ENCODE peak calls at places on chromosome 1, in ten cellular contexts. Y is AG09319; H is LHCN-M2; I is activated CD8-positive, alpha-beta memory T cell treated with anti-CD3 and anti-CD28 coated beads for 4 hours; F is fibroblast of pulmonary artery; T is CD4-positive, CD25-positive, alpha-beta regulatory T cell; J is Ammon's horn; B is stimulated activated CD8-positive, alpha-beta memory T cell treated with anti-CD3 and anti-CD28 coated beads, Interleukin-15, amount 100 ng/mL, for 1 hour; S is brain microvascular endothelial cell; U is fibroblast of villous mesenchyme. G is an unnamed sample.

GRCh38 chr1:236835491-236835890 is 40.4 kb downstream of the MTR start:
- DNase-seq in U (peak; percentile 78), F (no peak), S (no peak), Y (no peak), H (no peak), I (no peak), T (no peak), B (no peak), J (no peak), G (no peak)

GRCh38 chr1:174871886-174872285 is 127.9 kb upstream of the CACYBP start:
- DNase-seq in U (no peak), I (no peak), S (no peak), Y (no peak), B (no peak), J (no peak), T (no peak), H (no peak), F (no peak), G (no peak)

GRCh38 chr1:109532365-109533136 is 7.1 kb upstream of the GPR61 start:
- DNase-seq in U (peak; percentile 67), J (peak; percentile 89), I (peak; percentile 78), F (peak; percentile 79), Y (peak; percentile 56), H (peak; percentile 69), S (peak; percentile 66), B (peak; percentile 89), T (peak; percentile 83), G (no peak)

GRCh38 chr1:202018476-202019234 is 8.3 kb downstream of the ELF3 start:
- DNase-seq in Y (no peak), I (no peak), B (no peak), H (no peak), U (peak; percentile 51), F (no peak), T (no peak), J (no peak), S (no peak), G (peak; percentile 63)

GRCh38 chr1:64137569-64137936 is 65.9 kb upstream of the UBE2U start:
- DNase-seq in T (no peak), S (no peak), H (no peak), J (no peak), F (no peak), Y (no peak), U (peak; percentile 63), I (no peak), B (no peak), G (no peak)

GRCh38 chr1:205652984-205653383 is 21.2 kb upstream of the ELK4 start:
- DNase-seq in U (peak; percentile 38), H (no peak), Y (no peak), J (no peak), B (no peak), T (no peak), I (no peak), S (no peak), F (no peak), G (no peak)

GRCh38 chr1:31783846-31784245 is 19.7 kb upstream of the ADGRB2 start:
- DNase-seq in S (no peak), U (no peak), Y (no peak), B (no peak), F (no peak), T (no peak), I (no peak), J (no peak), H (no peak), G (no peak)

GRCh38 chr1:12006167-12006921 is 13.0 kb upstream of the MIIP start:
- DNase-seq in B (no peak), T (no peak), U (no peak), H (no peak), S (no peak), I (no peak), J (no peak), F (no peak), Y (no peak), G (no peak)

GRCh38 chr1:42776499-42776898 is 8.3 kb upstream of the TMEM269 start:
- DNase-seq in T (no peak), H (no peak), I (no peak), B (no peak), F (no peak), J (no peak), Y (no peak), U (no peak), S (no peak), G (no peak)

GRCh38 chr1:221701570-221702186 is 40.2 kb downstream of the DUSP10 start:
- DNase-seq in I (no peak), U (no peak), H (no peak), B (no peak), T (no peak), J (no peak), Y (no peak), F (no peak), S (no peak), G (no peak)

GRCh38 chr1:150561830-150562367 is 12.7 kb downstream of the ADAMTSL4 start:
- DNase-seq in T (peak; percentile 70), I (peak; percentile 83), H (peak; percentile 90), B (peak; percentile 76), S (peak; percentile 88), J (peak; percentile 80), U (peak; percentile 96), Y (peak; percentile 90), F (peak; percentile 97), G (no peak)

GRCh38 chr1:15426492-15427279 is 11.6 kb upstream of the CTRC start:
- DNase-seq in B (no peak), S (no peak), F (peak; percentile 53), H (no peak), Y (no peak), T (no peak), U (peak; percentile 70), J (no peak), I (no peak), G (no peak)

GRCh38 chr1:59814180-59814900 is 409 bp upstream of the HOOK1 start:
- DNase-seq in U (no peak), B (peak; percentile 67), S (no peak), F (no peak), J (peak; percentile 85), T (peak; percentile 79), Y (no peak), I (peak; percentile 82), H (no peak), G (peak; percentile 84)

GRCh38 chr1:100039571-100039970 is 69.8 kb downstream of the SLC35A3 start:
- DNase-seq in I (no peak), B (no peak), H (no peak), S (no peak), F (no peak), U (no peak), Y (no peak), T (no peak), J (no peak), G (no peak)

G was measured in NCI-H1417 treated with DMSO at 0.1 percent for 48 hours.